ENCODE peak calls at places on chromosomes 3 and 15, in six cellular contexts. K is MM.1S, C is PC-9, A is SK-N-SH, D is GM23248, V is GM23338. I is an unnamed sample.

GRCh38 chr3:183825380-183826161 is at the start of gene MAP6D1:
- DNase-seq in K (no peak), A (peak; percentile 96), C (no peak), V (peak; percentile 91), D (peak; percentile 57), I (peak; percentile 54)

GRCh38 chr15:78638658-78639314 is 2.2 kb downstream of the CHRNB4 start:
- DNase-seq in K (peak; percentile 59), A (peak; percentile 90), D (peak; percentile 53), C (no peak), V (peak; percentile 96), I (peak; percentile 74)

GRCh38 chr15:70569718-70570231 is 193.6 kb downstream of the UACA start:
- DNase-seq in C (peak; percentile 76), D (no peak), K (no peak), V (no peak), A (no peak), I (peak; percentile 47)

GRCh38 chr3:156974931-156975330 is 148.8 kb downstream of the LEKR1 start:
- DNase-seq in A (peak; percentile 14), K (no peak), D (no peak), C (no peak), V (no peak), I (no peak)

GRCh38 chr15:68550498-68551295 is 28.1 kb upstream of the CORO2B start:
- DNase-seq in K (peak; percentile 59), A (peak; percentile 74), D (peak; percentile 59), C (no peak), V (peak; percentile 94), I (peak; percentile 75)

GRCh38 chr3:117628896-117629295 is 919.3 kb downstream of the TUSC7 start:
- DNase-seq in D (peak; percentile 59), C (no peak), A (peak; percentile 64), K (peak; percentile 97), V (no peak), I (peak; percentile 36)

GRCh38 chr3:35899245-35899644 is 259.9 kb downstream of the ARPP21 start:
- DNase-seq in D (no peak), V (no peak), A (peak; percentile 3), K (no peak), C (no peak), I (no peak)

GRCh38 chr3:43907508-43907858 is 216.7 kb downstream of the ABHD5 start:
- DNase-seq in D (no peak), A (no peak), C (no peak), K (peak; percentile 12), V (no peak), I (no peak)

GRCh38 chr15:64930019-64930652 is 18.4 kb downstream of the ANKDD1A start:
- DNase-seq in C (no peak), D (no peak), K (peak; percentile 91), A (no peak), V (no peak), I (no peak)

GRCh38 chr3:129312021-129312639 is 33.5 kb downstream of the HMCES start:
- DNase-seq in D (no peak), V (no peak), C (no peak), A (no peak), K (peak; percentile 38), I (no peak)

GRCh38 chr3:101266566-101266965 is 53.8 kb downstream of the IMPG2 start:
- DNase-seq in D (no peak), A (no peak), C (no peak), V (no peak), K (no peak), I (no peak)

GRCh38 chr15:93089855-93090305 is 869 bp upstream of the RGMA start:
- DNase-seq in V (no peak), C (no peak), A (no peak), K (no peak), D (no peak), I (no peak)

GRCh38 chr3:62445267-62445666 is 71.9 kb upstream of the FEZF2 start:
- DNase-seq in V (peak; percentile 36), C (no peak), A (no peak), K (peak; percentile 63), D (peak; percentile 23), I (no peak)

GRCh38 chr15:80466543-80466942 is 62.4 kb downstream of the ARNT2 start:
- DNase-seq in C (no peak), K (no peak), V (no peak), D (no peak), A (no peak), I (no peak)

GRCh38 chr3:178474526-178474925 is 61.7 kb upstream of the KCNMB2 start:
- DNase-seq in A (no peak), D (no peak), C (no peak), K (no peak), V (no peak), I (no peak)

GRCh38 chr3:58074126-58074715 is 66.0 kb downstream of the FLNB start:
- DNase-seq in D (no peak), A (no peak), K (no peak), V (no peak), C (no peak), I (no peak)

GRCh38 chr15:90097475-90097874 is 4.8 kb downstream of the IDH2 start:
- DNase-seq in D (no peak), A (no peak), K (peak; percentile 96), V (no peak), C (no peak), I (no peak)

GRCh38 chr3:135041586-135041985 is 246.5 kb downstream of the EPHB1 start:
- DNase-seq in D (peak; percentile 7), A (no peak), C (no peak), V (no peak), K (no peak), I (no peak)

GRCh38 chr3:67723863-67724262 is 69.5 kb upstream of the SUCLG2 start:
- DNase-seq in C (no peak), A (no peak), K (no peak), D (no peak), V (peak; percentile 24), I (no peak)

GRCh38 chr15:49101536-49101935 is 53.9 kb downstream of the COPS2 start:
- DNase-seq in D (peak; percentile 46), C (no peak), V (no peak), A (no peak), K (no peak), I (no peak)

GRCh38 chr3:30751610-30752299 is 142.7 kb downstream of the GADL1 start:
- DNase-seq in V (peak; percentile 77), K (peak; percentile 15), C (no peak), D (peak; percentile 34), A (peak; percentile 24), I (peak; percentile 62)

GRCh38 chr3:150216041-150216811 is 191.9 kb upstream of the TSC22D2 start:
- DNase-seq in K (no peak), V (no peak), C (peak; percentile 48), D (peak; percentile 50), A (peak; percentile 32), I (peak; percentile 29)

GRCh38 chr3:129560931-129561594 is 18.1 kb downstream of the H1-8 start:
- DNase-seq in D (peak; percentile 91), A (peak; percentile 91), K (no peak), V (no peak), C (no peak), I (no peak)

GRCh38 chr3:14505001-14505802 is 34.9 kb downstream of the GRIP2 start:
- DNase-seq in D (no peak), C (no peak), V (no peak), K (no peak), A (no peak), I (no peak)

GRCh38 chr3:148604270-148605085 is 93.2 kb upstream of the AGTR1 start:
- DNase-seq in K (no peak), V (no peak), D (peak; percentile 80), A (no peak), C (no peak), I (peak; percentile 14)

GRCh38 chr15:85692873-85693272 is 101.9 kb downstream of the KLHL25 start:
- DNase-seq in A (no peak), C (no peak), D (no peak), V (no peak), K (peak; percentile 72), I (no peak)

DNA sequence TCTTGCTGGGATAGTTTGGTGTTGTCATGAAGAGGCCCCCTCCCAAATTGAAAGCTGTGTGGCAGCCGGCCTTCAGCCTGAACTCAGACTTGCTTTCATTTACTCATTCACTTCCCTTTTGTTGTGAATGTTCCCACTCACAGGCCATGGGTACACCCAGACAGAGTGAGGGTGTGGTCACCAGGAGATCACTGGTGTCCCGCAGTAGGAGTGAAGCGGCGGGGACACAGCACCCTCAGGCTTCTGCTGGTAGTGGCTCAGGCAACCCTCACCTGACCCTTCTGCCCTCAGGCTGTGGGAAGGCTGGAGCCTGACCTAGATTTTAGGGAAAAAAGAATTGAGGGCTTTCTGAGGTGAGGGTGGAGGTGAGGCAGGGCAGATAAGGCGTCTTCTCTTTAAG is 244.4 kb downstream of the SOX2 start:
- DNase-seq in C (no peak), D (no peak), A (no peak), K (peak; percentile 53), V (no peak), I (no peak)
- H2AFZ ChIP-seq in C (no peak overlapping the region), D (no peak overlapping the region), A (no peak overlapping the region), K (peak overlapping the region; percentile 64), V (peak overlapping the region; percentile 57), I (no peak overlapping the region)

GRCh38 chr3:123635220-123635619 is 50.4 kb upstream of the HACD2 start:
- DNase-seq in K (no peak), D (no peak), V (peak; percentile 21), A (no peak), C (peak; percentile 47), I (no peak)
- H3K9me2 ChIP-seq in K (no peaks in the 10 kb centered on the region), D (no peaks in the 10 kb centered on the region), V (no peaks in the 10 kb centered on the region), A (no peaks in the 10 kb centered on the region), C (no peaks in the 10 kb centered on the region), I (no peaks in the 10 kb centered on the region)

DNA sequence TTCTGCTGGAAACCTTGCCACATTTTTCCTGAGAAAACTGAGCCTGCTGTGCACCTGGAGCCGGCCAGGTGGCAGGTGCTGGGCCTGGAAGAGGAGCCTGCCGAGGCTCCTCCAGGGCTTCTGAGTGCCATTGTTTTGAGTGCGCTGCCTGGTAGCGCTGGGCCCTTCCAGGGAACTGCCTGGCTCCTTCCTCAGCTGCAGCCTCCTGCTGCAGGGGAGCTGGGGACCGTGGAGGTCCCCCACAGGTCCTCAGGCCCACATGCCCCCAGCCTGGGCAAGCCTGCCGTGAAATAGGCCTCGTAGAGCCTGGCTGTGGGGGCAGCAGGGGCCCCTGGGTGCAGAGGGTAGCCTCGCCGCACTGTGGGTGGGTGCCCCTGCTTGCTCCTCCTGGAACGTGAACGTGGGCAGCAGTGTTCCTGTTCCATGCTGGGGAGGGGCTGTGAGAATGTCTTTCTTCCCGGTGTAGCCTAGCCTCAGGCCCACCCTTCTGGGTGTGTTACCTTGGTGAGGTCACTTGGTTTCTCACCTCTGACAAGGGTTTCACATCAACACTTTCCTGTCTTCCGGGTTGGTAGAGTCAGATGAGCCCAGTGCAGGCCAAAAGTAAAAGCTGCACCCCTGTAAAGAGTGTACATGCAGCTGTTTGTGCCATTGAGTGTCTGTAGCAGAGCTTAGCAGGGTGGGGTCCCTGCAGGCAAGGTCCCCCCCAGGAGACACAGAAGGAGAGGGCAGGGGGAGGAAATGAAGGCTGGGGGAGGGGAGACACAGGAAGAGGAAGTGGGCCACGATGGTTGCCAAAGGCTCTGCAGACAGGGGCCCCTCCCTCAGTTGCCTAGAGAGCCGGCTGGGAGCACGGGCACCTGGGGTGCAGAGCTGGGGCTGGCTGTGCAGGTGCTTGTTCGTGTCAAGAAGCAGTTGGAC is 34.5 kb downstream of the KLF13 start:
- DNase-seq in C (no peak), K (peak; percentile 89), V (peak; percentile 48), D (no peak), A (peak; percentile 39), I (no peak)
- H3F3A ChIP-seq in C (no peaks in the 10 kb centered on the region), K (peaks cover 83% of the 10 kb centered on the region), V (no peaks in the 10 kb centered on the region), D (no peaks in the 10 kb centered on the region), A (no peaks in the 10 kb centered on the region), I (no peaks in the 10 kb centered on the region)

DNA sequence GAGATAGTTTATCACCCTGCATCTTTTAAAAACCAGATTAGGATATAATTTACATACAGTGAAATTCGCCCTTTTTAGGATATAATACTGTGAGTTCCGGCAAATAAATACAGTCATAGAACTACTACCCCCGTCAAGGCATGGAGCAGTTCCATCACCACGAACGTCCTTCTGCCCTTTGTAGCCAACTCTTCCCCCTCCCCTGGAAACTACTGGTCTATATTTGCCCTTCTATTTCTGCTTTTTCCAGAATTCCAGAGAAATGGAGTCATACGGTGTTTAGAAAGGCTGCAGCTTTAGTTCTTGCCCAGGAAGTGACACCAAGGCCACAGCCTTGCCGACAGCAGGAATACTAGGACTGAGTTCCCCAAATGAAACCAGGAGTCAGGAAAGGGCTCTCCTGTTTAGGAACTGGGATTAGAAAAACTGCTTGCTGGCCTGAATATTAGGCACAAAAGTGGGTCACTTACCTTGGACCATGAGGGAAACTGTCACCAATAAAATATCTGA is 291.2 kb downstream of the FAM43A start:
- DNase-seq in V (no peak), A (no peak), D (no peak), C (no peak), K (no peak), I (no peak)
- H2AFZ ChIP-seq in V (no peak overlapping the region), A (no peak overlapping the region), D (no peak overlapping the region), C (no peak overlapping the region), K (no peak overlapping the region), I (no peak overlapping the region)

I was measured in PC-3.